ENCODE peak calls at places on chromosomes 2 and 18, in five cellular contexts. One of them, this sample, is unnamed.

GRCh38 chr2:236403125-236403524 is 138.9 kb upstream of the ASB18 start:
- DNase-seq in GM23248: no peak
- DNase-seq in astrocyte: no peak
- DNase-seq in neural progenitor cell: no peak
- DNase-seq in HCT116: no peak
- DNase-seq in this sample: no peak

GRCh38 chr2:172102159-172102857 is 392 bp downstream of the DLX2 start:
- DNase-seq in GM23248: peak; percentile 91
- DNase-seq in astrocyte: no peak
- DNase-seq in neural progenitor cell: no peak
- DNase-seq in HCT116: no peak
- DNase-seq in this sample: peak; percentile 95

GRCh38 chr2:95049961-95050360 is 24.5 kb downstream of the MAL start:
- DNase-seq in GM23248: no peak
- DNase-seq in astrocyte: no peak
- DNase-seq in neural progenitor cell: no peak
- DNase-seq in HCT116: no peak
- DNase-seq in this sample: no peak

GRCh38 chr2:26469092-26469710 is 8.7 kb downstream of the OTOF start:
- DNase-seq in GM23248: peak; percentile 45
- DNase-seq in astrocyte: peak; percentile 14
- DNase-seq in neural progenitor cell: peak; percentile 79
- DNase-seq in HCT116: peak; percentile 74
- DNase-seq in this sample: peak; percentile 74

GRCh38 chr18:70522183-70522582 is 233.3 kb downstream of the SOCS6 start:
- DNase-seq in GM23248: no peak
- DNase-seq in astrocyte: no peak
- DNase-seq in neural progenitor cell: no peak
- DNase-seq in HCT116: no peak
- DNase-seq in this sample: no peak

GRCh38 chr2:102251042-102251848 is 60.1 kb upstream of the IL1RL1 start:
- DNase-seq in GM23248: peak; percentile 84
- DNase-seq in astrocyte: peak; percentile 14
- DNase-seq in neural progenitor cell: peak; percentile 69
- DNase-seq in HCT116: no peak
- DNase-seq in this sample: peak; percentile 46

GRCh38 chr2:9264301-9264700 is 57.7 kb downstream of the ASAP2 start:
- DNase-seq in GM23248: peak; percentile 92
- DNase-seq in astrocyte: peak; percentile 44
- DNase-seq in neural progenitor cell: no peak
- DNase-seq in HCT116: no peak
- DNase-seq in this sample: peak; percentile 41

GRCh38 chr2:170815746-170816498 is 765 bp upstream of the GAD1 start:
- DNase-seq in GM23248: peak; percentile 67
- DNase-seq in astrocyte: peak; percentile 16
- DNase-seq in neural progenitor cell: peak; percentile 94
- DNase-seq in HCT116: peak; percentile 57
- DNase-seq in this sample: peak; percentile 83

GRCh38 chr2:64992218-64992617 is 3.0 kb downstream of the SLC1A4 start:
- DNase-seq in GM23248: no peak
- DNase-seq in astrocyte: no peak
- DNase-seq in neural progenitor cell: no peak
- DNase-seq in HCT116: no peak
- DNase-seq in this sample: no peak

GRCh38 chr2:215653344-215654015 is 217.6 kb upstream of the FN1 start:
- DNase-seq in GM23248: peak; percentile 83
- DNase-seq in astrocyte: peak; percentile 63
- DNase-seq in neural progenitor cell: no peak
- DNase-seq in HCT116: no peak
- DNase-seq in this sample: no peak

GRCh38 chr18:44927127-44927849 is 246.6 kb downstream of the SETBP1 start:
- DNase-seq in GM23248: peak; percentile 84
- DNase-seq in astrocyte: no peak
- DNase-seq in neural progenitor cell: no peak
- DNase-seq in HCT116: no peak
- DNase-seq in this sample: no peak

GRCh38 chr2:17857016-17857415 is 21.5 kb upstream of the KCNS3 start:
- DNase-seq in GM23248: peak; percentile 64
- DNase-seq in astrocyte: peak; percentile 16
- DNase-seq in neural progenitor cell: no peak
- DNase-seq in HCT116: no peak
- DNase-seq in this sample: peak; percentile 72

GRCh38 chr2:146523218-146523617 is 1321.6 kb upstream of the ACVR2A start:
- DNase-seq in GM23248: peak; percentile 60
- DNase-seq in astrocyte: no peak
- DNase-seq in neural progenitor cell: no peak
- DNase-seq in HCT116: no peak
- DNase-seq in this sample: peak; percentile 67

GRCh38 chr2:8571286-8571791 is 110.5 kb upstream of the ID2 start:
- DNase-seq in GM23248: no peak
- DNase-seq in astrocyte: no peak
- DNase-seq in neural progenitor cell: no peak
- DNase-seq in HCT116: no peak
- DNase-seq in this sample: no peak

GRCh38 chr18:53698907-53699306 is 525.6 kb downstream of the MBD2 start:
- DNase-seq in GM23248: peak; percentile 64
- DNase-seq in astrocyte: peak; percentile 5
- DNase-seq in neural progenitor cell: peak; percentile 68
- DNase-seq in HCT116: no peak
- DNase-seq in this sample: peak; percentile 69

GRCh38 chr2:108924444-108925251 is 64.4 kb downstream of the EDAR start:
- DNase-seq in GM23248: no peak
- DNase-seq in astrocyte: no peak
- DNase-seq in neural progenitor cell: no peak
- DNase-seq in HCT116: no peak
- DNase-seq in this sample: no peak

GRCh38 chr2:111041398-111042202 is 79.1 kb upstream of the BCL2L11 start:
- DNase-seq in GM23248: no peak
- DNase-seq in astrocyte: no peak
- DNase-seq in neural progenitor cell: peak; percentile 35
- DNase-seq in HCT116: no peak
- DNase-seq in this sample: no peak

GRCh38 chr18:12247946-12248345 is 6.2 kb upstream of the CIDEA start:
- DNase-seq in GM23248: no peak
- DNase-seq in astrocyte: no peak
- DNase-seq in neural progenitor cell: no peak
- DNase-seq in HCT116: no peak
- DNase-seq in this sample: no peak

GRCh38 chr2:3430211-3430610 is 50.7 kb downstream of the TRAPPC12 start:
- DNase-seq in GM23248: peak; percentile 10
- DNase-seq in astrocyte: peak; percentile 2
- DNase-seq in neural progenitor cell: no peak
- DNase-seq in HCT116: no peak
- DNase-seq in this sample: no peak

GRCh38 chr2:240089306-240089705 is 36.0 kb upstream of the OR6B3 start:
- DNase-seq in GM23248: no peak
- DNase-seq in astrocyte: no peak
- DNase-seq in neural progenitor cell: no peak
- DNase-seq in HCT116: no peak
- DNase-seq in this sample: no peak

GRCh38 chr2:112644155-112644932 is 1.4 kb upstream of the SLC20A1 start:
- DNase-seq in GM23248: no peak
- DNase-seq in astrocyte: peak; percentile 40
- DNase-seq in neural progenitor cell: peak; percentile 30
- DNase-seq in HCT116: peak; percentile 69
- DNase-seq in this sample: no peak

GRCh38 chr2:205543937-205544702 is 138.2 kb upstream of the NRP2 start:
- DNase-seq in GM23248: peak; percentile 16
- DNase-seq in astrocyte: no peak
- DNase-seq in neural progenitor cell: no peak
- DNase-seq in HCT116: no peak
- DNase-seq in this sample: no peak

GRCh38 chr2:205546417-205546816 is 135.9 kb upstream of the NRP2 start:
- DNase-seq in GM23248: no peak
- DNase-seq in astrocyte: no peak
- DNase-seq in neural progenitor cell: no peak
- DNase-seq in HCT116: no peak
- DNase-seq in this sample: no peak

GRCh38 chr2:205540066-205540465 is 142.2 kb upstream of the NRP2 start:
- DNase-seq in GM23248: no peak
- DNase-seq in astrocyte: no peak
- DNase-seq in neural progenitor cell: no peak
- DNase-seq in HCT116: no peak
- DNase-seq in this sample: no peak

GRCh38 chr2:205545971-205546370 is 136.3 kb upstream of the NRP2 start:
- DNase-seq in GM23248: no peak
- DNase-seq in astrocyte: no peak
- DNase-seq in neural progenitor cell: peak; percentile 60
- DNase-seq in HCT116: no peak
- DNase-seq in this sample: no peak

DNA sequence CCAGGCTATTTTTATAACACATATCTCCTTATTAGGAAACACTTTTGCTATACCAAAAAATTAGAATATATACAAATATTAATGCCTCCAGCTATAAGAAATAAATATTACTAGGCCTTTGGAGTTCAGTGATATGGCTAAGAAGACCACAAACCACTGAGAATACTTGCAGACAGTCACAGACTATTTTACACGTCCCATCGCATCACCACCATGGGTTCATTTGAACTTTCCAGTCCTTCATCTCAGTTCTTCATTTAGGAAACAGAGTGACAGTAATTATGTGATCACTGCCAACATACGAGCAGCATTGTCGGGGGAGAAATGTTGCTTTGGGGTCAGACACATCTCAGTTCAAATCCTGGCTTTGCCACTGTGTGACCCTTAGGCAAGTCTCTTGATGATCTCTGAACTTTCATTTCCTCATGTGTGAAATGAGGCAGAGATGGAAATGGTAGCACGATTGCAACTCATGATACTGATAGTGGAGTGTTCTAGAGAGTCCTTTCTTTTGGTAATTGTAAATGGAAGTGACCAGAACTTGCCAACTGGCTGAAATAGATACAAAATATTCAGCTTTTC is 138.9 kb upstream of the NRP2 start:
- DNase-seq in GM23248: no peak
- DNase-seq in astrocyte: no peak
- DNase-seq in neural progenitor cell: no peak
- DNase-seq in HCT116: no peak
- DNase-seq in this sample: no peak
- H3K4me1 ChIP-seq in GM23248: no peaks in the 10 kb centered on the region
- H3K4me1 ChIP-seq in astrocyte: no peaks in the 10 kb centered on the region
- H3K4me1 ChIP-seq in neural progenitor cell: peaks cover 18% of the 10 kb centered on the region
- H3K4me1 ChIP-seq in HCT116: no peaks in the 10 kb centered on the region
- H3K4me1 ChIP-seq in this sample: no peaks in the 10 kb centered on the region

DNA sequence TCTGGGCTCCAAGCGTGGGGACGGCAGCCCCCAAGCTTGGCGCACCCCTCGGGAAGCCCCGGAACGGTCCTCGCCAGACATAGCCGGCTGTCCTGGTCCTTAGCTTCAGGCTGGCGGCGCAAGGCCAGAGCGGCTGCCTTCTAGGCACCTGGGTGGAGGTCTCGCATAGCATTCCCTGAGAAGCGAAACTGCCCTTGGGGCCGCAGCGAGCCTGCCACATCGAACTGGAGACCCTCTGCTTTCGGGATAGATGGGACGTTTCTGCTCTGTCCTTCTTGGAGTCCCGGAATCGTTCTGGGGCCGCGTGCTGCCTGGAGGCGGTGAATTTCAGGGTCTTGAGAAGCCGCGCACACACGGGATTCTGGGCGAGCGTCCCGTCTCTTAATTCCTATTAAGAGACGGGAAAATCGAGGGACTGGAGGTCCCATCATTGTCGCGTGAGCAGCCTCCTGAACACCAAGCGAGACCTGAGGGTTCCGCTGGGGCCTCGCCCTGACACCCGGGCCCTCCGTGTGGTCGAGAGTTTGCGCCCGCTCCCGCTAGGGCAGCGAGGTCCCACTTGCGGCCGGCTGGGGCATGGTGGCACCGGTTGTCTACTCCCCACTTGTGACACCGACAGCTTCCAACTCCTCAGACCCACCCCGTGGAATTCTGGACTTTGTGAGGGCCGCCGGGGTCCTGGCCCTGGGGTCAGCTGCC is 9.7 kb upstream of the EN1 start:
- DNase-seq in GM23248: no peak
- DNase-seq in astrocyte: no peak
- DNase-seq in neural progenitor cell: peak; percentile 45
- DNase-seq in HCT116: no peak
- DNase-seq in this sample: no peak
- TF ChIP-seq EZH2 in GM23248: no peak
- TF ChIP-seq EZH2 in astrocyte: peak; percentile 83
- TF ChIP-seq EZH2 in neural progenitor cell: peak; percentile 86
- TF ChIP-seq EZH2 in HCT116: no peak
- TF ChIP-seq EZH2 in this sample: peak; percentile 85

GRCh38 chr18:28903366-28903765 is 726.4 kb upstream of the CDH2 start:
- DNase-seq in GM23248: peak; percentile 51
- DNase-seq in astrocyte: peak; percentile 49
- DNase-seq in neural progenitor cell: no peak
- DNase-seq in HCT116: no peak
- DNase-seq in this sample: no peak

GRCh38 chr18:28904789-28905364 is 727.9 kb upstream of the CDH2 start:
- DNase-seq in GM23248: no peak
- DNase-seq in astrocyte: no peak
- DNase-seq in neural progenitor cell: no peak
- DNase-seq in HCT116: no peak
- DNase-seq in this sample: no peak

DNA sequence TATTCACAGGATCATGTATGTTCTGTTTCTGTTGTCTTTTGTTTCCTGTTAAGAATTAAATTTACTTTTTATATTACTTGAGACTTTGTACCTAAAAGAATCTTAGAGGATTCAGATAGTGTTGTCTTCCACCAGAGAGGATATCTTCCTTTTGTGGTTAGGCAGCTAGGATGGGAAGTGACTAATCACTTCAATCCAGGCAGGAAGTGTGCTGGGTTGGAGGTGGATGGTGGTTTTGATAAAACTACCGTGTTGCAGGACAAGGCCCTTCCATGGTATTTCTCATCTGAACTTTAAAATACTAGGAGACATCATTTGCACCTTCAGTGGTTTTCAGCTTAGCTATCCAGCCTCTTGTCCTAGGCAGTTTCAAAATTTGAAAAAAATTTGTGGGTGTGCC is 728.6 kb upstream of the CDH2 start:
- DNase-seq in GM23248: peak; percentile 47
- DNase-seq in astrocyte: peak; percentile 83
- DNase-seq in neural progenitor cell: no peak
- DNase-seq in HCT116: no peak
- DNase-seq in this sample: peak; percentile 46
- H3K4me1 ChIP-seq in GM23248: peaks cover 19% of the 10 kb centered on the region
- H3K4me1 ChIP-seq in astrocyte: peaks cover 15% of the 10 kb centered on the region
- H3K4me1 ChIP-seq in neural progenitor cell: no peaks in the 10 kb centered on the region
- H3K4me1 ChIP-seq in HCT116: no peaks in the 10 kb centered on the region
- H3K4me1 ChIP-seq in this sample: no peaks in the 10 kb centered on the region

GRCh38 chr2:19356545-19357382 is 1.7 kb downstream of the OSR1 start:
- DNase-seq in GM23248: peak; percentile 56
- DNase-seq in astrocyte: no peak
- DNase-seq in neural progenitor cell: peak; percentile 67
- DNase-seq in HCT116: no peak
- DNase-seq in this sample: no peak

GRCh38 chr2:19359021-19359357 is 566 bp upstream of the OSR1 start:
- DNase-seq in GM23248: no peak
- DNase-seq in astrocyte: no peak
- DNase-seq in neural progenitor cell: no peak
- DNase-seq in HCT116: no peak
- DNase-seq in this sample: no peak

GRCh38 chr2:19358242-19359020 is at the start of gene OSR1:
- DNase-seq in GM23248: peak; percentile 88
- DNase-seq in astrocyte: peak; percentile 37
- DNase-seq in neural progenitor cell: peak; percentile 93
- DNase-seq in HCT116: no peak
- DNase-seq in this sample: no peak

GRCh38 chr2:19355931-19356544 is 2.4 kb downstream of the OSR1 start:
- DNase-seq in GM23248: peak; percentile 51
- DNase-seq in astrocyte: no peak
- DNase-seq in neural progenitor cell: peak; percentile 32
- DNase-seq in HCT116: no peak
- DNase-seq in this sample: no peak

GRCh38 chr2:19357383-19358241 is 811 bp downstream of the OSR1 start:
- DNase-seq in GM23248: peak; percentile 68
- DNase-seq in astrocyte: no peak
- DNase-seq in neural progenitor cell: peak; percentile 47
- DNase-seq in HCT116: no peak
- DNase-seq in this sample: no peak
- TF ChIP-seq EZH2 in GM23248: no peak
- TF ChIP-seq EZH2 in astrocyte: peak; percentile 54
- TF ChIP-seq EZH2 in neural progenitor cell: peak; percentile 44
- TF ChIP-seq EZH2 in HCT116: no peak
- TF ChIP-seq EZH2 in this sample: peak; percentile 89

This sample was measured in A673.